ENCODE peak calls at places on chromosomes 4 and X, in nine cellular contexts. One of them, this sample, is unnamed.

GRCh38 chrX:100599456-100599855 is 14.7 kb downstream of the TNMD start:
- DNase-seq in mammary epithelial cell: no peak
- DNase-seq in fibroblast of lung: no peak
- DNase-seq in SK-N-SH: no peak
- DNase-seq in IMR-90: no peak
- DNase-seq in A549: no peak
- DNase-seq in H9: no peak
- DNase-seq in astrocyte: no peak
- DNase-seq in DND-41: no peak
- DNase-seq in this sample: no peak

GRCh38 chr4:69896530-69897116 is 34.2 kb upstream of the CSN1S1 start:
- DNase-seq in H9: no peak
- DNase-seq in mammary epithelial cell: no peak
- DNase-seq in astrocyte: no peak
- DNase-seq in DND-41: no peak
- DNase-seq in fibroblast of lung: peak
- DNase-seq in A549: peak
- DNase-seq in SK-N-SH: no peak
- DNase-seq in IMR-90: peak
- DNase-seq in this sample: peak

GRCh38 chr4:56128231-56128630 is 179.5 kb downstream of the CEP135 start:
- DNase-seq in astrocyte: peak
- DNase-seq in IMR-90: peak
- DNase-seq in A549: no peak
- DNase-seq in DND-41: no peak
- DNase-seq in SK-N-SH: no peak
- DNase-seq in fibroblast of lung: peak
- DNase-seq in mammary epithelial cell: peak
- DNase-seq in H9: no peak
- DNase-seq in this sample: no peak

GRCh38 chrX:23554304-23554703 is 113.0 kb upstream of the PRDX4 start:
- DNase-seq in SK-N-SH: peak
- DNase-seq in mammary epithelial cell: peak
- DNase-seq in IMR-90: peak
- DNase-seq in fibroblast of lung: peak
- DNase-seq in astrocyte: peak
- DNase-seq in A549: peak
- DNase-seq in DND-41: no peak
- DNase-seq in H9: no peak
- DNase-seq in this sample: peak

GRCh38 chr4:138090918-138091659 is 151.1 kb downstream of the SLC7A11 start:
- DNase-seq in mammary epithelial cell: no peak
- DNase-seq in DND-41: no peak
- DNase-seq in A549: no peak
- DNase-seq in astrocyte: no peak
- DNase-seq in SK-N-SH: no peak
- DNase-seq in fibroblast of lung: no peak
- DNase-seq in H9: no peak
- DNase-seq in IMR-90: no peak
- DNase-seq in this sample: no peak

GRCh38 chr4:95546866-95547707 is 1.7 kb downstream of the UNC5C start:
- DNase-seq in A549: no peak
- DNase-seq in H9: peak
- DNase-seq in SK-N-SH: peak
- DNase-seq in mammary epithelial cell: peak
- DNase-seq in IMR-90: no peak
- DNase-seq in astrocyte: no peak
- DNase-seq in fibroblast of lung: no peak
- DNase-seq in DND-41: no peak
- DNase-seq in this sample: peak

GRCh38 chr4:113450681-113451080 is 310.9 kb downstream of the CAMK2D start:
- DNase-seq in SK-N-SH: no peak
- DNase-seq in fibroblast of lung: no peak
- DNase-seq in mammary epithelial cell: no peak
- DNase-seq in H9: no peak
- DNase-seq in DND-41: no peak
- DNase-seq in A549: no peak
- DNase-seq in IMR-90: no peak
- DNase-seq in astrocyte: no peak
- DNase-seq in this sample: no peak

GRCh38 chr4:184389978-184390518 is 84.3 kb downstream of the IRF2 start:
- DNase-seq in DND-41: no peak
- DNase-seq in H9: peak
- DNase-seq in SK-N-SH: no peak
- DNase-seq in IMR-90: no peak
- DNase-seq in fibroblast of lung: no peak
- DNase-seq in mammary epithelial cell: no peak
- DNase-seq in A549: no peak
- DNase-seq in astrocyte: no peak
- DNase-seq in this sample: peak

GRCh38 chr4:149158852-149159251 is 656.8 kb downstream of the IQCM start:
- DNase-seq in H9: no peak
- DNase-seq in A549: no peak
- DNase-seq in SK-N-SH: no peak
- DNase-seq in IMR-90: peak
- DNase-seq in fibroblast of lung: peak
- DNase-seq in mammary epithelial cell: no peak
- DNase-seq in DND-41: no peak
- DNase-seq in astrocyte: peak
- DNase-seq in this sample: no peak

GRCh38 chr4:37232315-37232714 is 12.2 kb upstream of the NWD2 start:
- DNase-seq in mammary epithelial cell: no peak
- DNase-seq in H9: no peak
- DNase-seq in SK-N-SH: no peak
- DNase-seq in astrocyte: no peak
- DNase-seq in A549: no peak
- DNase-seq in fibroblast of lung: no peak
- DNase-seq in DND-41: no peak
- DNase-seq in IMR-90: no peak
- DNase-seq in this sample: no peak

GRCh38 chrX:149040873-149041535 is 464.1 kb downstream of the IDS start:
- DNase-seq in fibroblast of lung: no peak
- DNase-seq in astrocyte: peak
- DNase-seq in A549: peak
- DNase-seq in mammary epithelial cell: peak
- DNase-seq in IMR-90: no peak
- DNase-seq in H9: no peak
- DNase-seq in DND-41: no peak
- DNase-seq in SK-N-SH: no peak
- DNase-seq in this sample: no peak

GRCh38 chr4:139419388-139419914 is 34.5 kb upstream of the RAB33B start:
- DNase-seq in fibroblast of lung: peak
- DNase-seq in mammary epithelial cell: peak
- DNase-seq in astrocyte: peak
- DNase-seq in DND-41: peak
- DNase-seq in H9: no peak
- DNase-seq in IMR-90: peak
- DNase-seq in SK-N-SH: no peak
- DNase-seq in A549: no peak
- DNase-seq in this sample: no peak

GRCh38 chr4:80112236-80112635 is 39.2 kb upstream of the ANTXR2 start:
- DNase-seq in fibroblast of lung: peak
- DNase-seq in astrocyte: no peak
- DNase-seq in DND-41: no peak
- DNase-seq in SK-N-SH: no peak
- DNase-seq in mammary epithelial cell: no peak
- DNase-seq in H9: no peak
- DNase-seq in IMR-90: peak
- DNase-seq in A549: no peak
- DNase-seq in this sample: no peak

GRCh38 chr4:132332932-132333722 is 816.0 kb upstream of the PCDH10 start:
- DNase-seq in mammary epithelial cell: peak
- DNase-seq in DND-41: no peak
- DNase-seq in IMR-90: no peak
- DNase-seq in astrocyte: peak
- DNase-seq in fibroblast of lung: peak
- DNase-seq in A549: peak
- DNase-seq in H9: no peak
- DNase-seq in SK-N-SH: peak
- DNase-seq in this sample: peak

GRCh38 chr4:139903845-139904244 is 238.2 kb downstream of the MGST2 start:
- DNase-seq in fibroblast of lung: no peak
- DNase-seq in DND-41: no peak
- DNase-seq in astrocyte: no peak
- DNase-seq in IMR-90: peak
- DNase-seq in SK-N-SH: no peak
- DNase-seq in mammary epithelial cell: no peak
- DNase-seq in H9: no peak
- DNase-seq in A549: no peak
- DNase-seq in this sample: no peak

GRCh38 chr4:55180980-55181379 is 55.6 kb upstream of the KDR start:
- DNase-seq in IMR-90: no peak
- DNase-seq in SK-N-SH: no peak
- DNase-seq in A549: no peak
- DNase-seq in DND-41: no peak
- DNase-seq in mammary epithelial cell: no peak
- DNase-seq in astrocyte: peak
- DNase-seq in fibroblast of lung: no peak
- DNase-seq in H9: no peak
- DNase-seq in this sample: peak

GRCh38 chr4:87050596-87050995 is 115.8 kb downstream of the AFF1 start:
- DNase-seq in SK-N-SH: no peak
- DNase-seq in DND-41: no peak
- DNase-seq in A549: no peak
- DNase-seq in fibroblast of lung: no peak
- DNase-seq in H9: no peak
- DNase-seq in mammary epithelial cell: no peak
- DNase-seq in astrocyte: no peak
- DNase-seq in IMR-90: no peak
- DNase-seq in this sample: no peak

GRCh38 chr4:137125011-137125410 is 407.3 kb downstream of the PCDH18 start:
- DNase-seq in IMR-90: peak
- DNase-seq in mammary epithelial cell: peak
- DNase-seq in astrocyte: peak
- DNase-seq in fibroblast of lung: peak
- DNase-seq in DND-41: no peak
- DNase-seq in H9: no peak
- DNase-seq in SK-N-SH: no peak
- DNase-seq in A549: peak
- DNase-seq in this sample: no peak

GRCh38 chrX:30649859-30650258 is 3.4 kb upstream of the GK start:
- DNase-seq in DND-41: no peak
- DNase-seq in A549: no peak
- DNase-seq in mammary epithelial cell: peak
- DNase-seq in fibroblast of lung: peak
- DNase-seq in SK-N-SH: no peak
- DNase-seq in H9: no peak
- DNase-seq in IMR-90: peak
- DNase-seq in astrocyte: no peak
- DNase-seq in this sample: no peak

GRCh38 chr4:12852338-12853307 is 631.5 kb downstream of the RAB28 start:
- DNase-seq in H9: peak
- DNase-seq in fibroblast of lung: peak
- DNase-seq in astrocyte: peak
- DNase-seq in DND-41: no peak
- DNase-seq in SK-N-SH: peak
- DNase-seq in A549: peak
- DNase-seq in IMR-90: peak
- DNase-seq in mammary epithelial cell: peak
- DNase-seq in this sample: peak
- TF ChIP-seq CTCF in H9: peak
- TF ChIP-seq CTCF in fibroblast of lung: peak
- TF ChIP-seq CTCF in astrocyte: peak
- TF ChIP-seq CTCF in DND-41: peak
- TF ChIP-seq CTCF in SK-N-SH: peak
- TF ChIP-seq CTCF in A549: peak
- TF ChIP-seq CTCF in IMR-90: peak
- TF ChIP-seq CTCF in mammary epithelial cell: peak
- TF ChIP-seq CTCF in this sample: peak

GRCh38 chr4:67545996-67546356 is 673 bp upstream of the CENPC start:
- DNase-seq in IMR-90: no peak
- DNase-seq in A549: no peak
- DNase-seq in DND-41: no peak
- DNase-seq in mammary epithelial cell: no peak
- DNase-seq in SK-N-SH: peak
- DNase-seq in H9: no peak
- DNase-seq in astrocyte: no peak
- DNase-seq in fibroblast of lung: no peak
- DNase-seq in this sample: no peak
- H3K4me2 ChIP-seq in IMR-90: peak
- H3K4me2 ChIP-seq in A549: peak
- H3K4me2 ChIP-seq in DND-41: peak
- H3K4me2 ChIP-seq in mammary epithelial cell: peak
- H3K4me2 ChIP-seq in SK-N-SH: peak
- H3K4me2 ChIP-seq in H9: peak
- H3K4me2 ChIP-seq in astrocyte: peak
- H3K4me2 ChIP-seq in fibroblast of lung: peak
- H3K4me2 ChIP-seq in this sample: peak

GRCh38 chr4:125315571-125316390 is 1.0 kb downstream of the FAT4 start:
- DNase-seq in astrocyte: peak
- DNase-seq in IMR-90: peak
- DNase-seq in H9: peak
- DNase-seq in SK-N-SH: peak
- DNase-seq in fibroblast of lung: peak
- DNase-seq in DND-41: no peak
- DNase-seq in A549: peak
- DNase-seq in mammary epithelial cell: peak
- DNase-seq in this sample: peak

GRCh38 chr4:125316391-125316780 is 1.6 kb downstream of the FAT4 start:
- DNase-seq in A549: peak
- DNase-seq in DND-41: no peak
- DNase-seq in SK-N-SH: peak
- DNase-seq in astrocyte: no peak
- DNase-seq in H9: peak
- DNase-seq in mammary epithelial cell: no peak
- DNase-seq in IMR-90: no peak
- DNase-seq in fibroblast of lung: no peak
- DNase-seq in this sample: peak

GRCh38 chr4:125317526-125317880 is 2.7 kb downstream of the FAT4 start:
- DNase-seq in fibroblast of lung: peak
- DNase-seq in A549: peak
- DNase-seq in H9: peak
- DNase-seq in astrocyte: peak
- DNase-seq in mammary epithelial cell: peak
- DNase-seq in DND-41: no peak
- DNase-seq in IMR-90: peak
- DNase-seq in SK-N-SH: peak
- DNase-seq in this sample: peak

GRCh38 chr4:125314676-125315570 is at the start of gene FAT4:
- DNase-seq in SK-N-SH: peak
- DNase-seq in mammary epithelial cell: peak
- DNase-seq in DND-41: no peak
- DNase-seq in A549: peak
- DNase-seq in astrocyte: peak
- DNase-seq in fibroblast of lung: peak
- DNase-seq in H9: peak
- DNase-seq in IMR-90: peak
- DNase-seq in this sample: peak

GRCh38 chr4:125316781-125317525 is 2.2 kb downstream of the FAT4 start:
- DNase-seq in SK-N-SH: peak
- DNase-seq in astrocyte: peak
- DNase-seq in A549: peak
- DNase-seq in DND-41: no peak
- DNase-seq in IMR-90: peak
- DNase-seq in H9: peak
- DNase-seq in fibroblast of lung: peak
- DNase-seq in mammary epithelial cell: peak
- DNase-seq in this sample: peak
- TF ChIP-seq CTCF in SK-N-SH: peak
- TF ChIP-seq CTCF in astrocyte: peak
- TF ChIP-seq CTCF in A549: peak
- TF ChIP-seq CTCF in DND-41: no peak
- TF ChIP-seq CTCF in IMR-90: peak
- TF ChIP-seq CTCF in H9: peak
- TF ChIP-seq CTCF in fibroblast of lung: peak
- TF ChIP-seq CTCF in mammary epithelial cell: peak
- TF ChIP-seq CTCF in this sample: peak

GRCh38 chrX:108105473-108105872 is 13.9 kb downstream of the ATG4A start:
- DNase-seq in SK-N-SH: no peak
- DNase-seq in IMR-90: no peak
- DNase-seq in H9: no peak
- DNase-seq in fibroblast of lung: no peak
- DNase-seq in A549: no peak
- DNase-seq in astrocyte: no peak
- DNase-seq in DND-41: no peak
- DNase-seq in mammary epithelial cell: no peak
- DNase-seq in this sample: no peak
- H3K4me2 ChIP-seq in SK-N-SH: no peak
- H3K4me2 ChIP-seq in IMR-90: no peak
- H3K4me2 ChIP-seq in H9: no peak
- H3K4me2 ChIP-seq in fibroblast of lung: no peak
- H3K4me2 ChIP-seq in A549: no peak
- H3K4me2 ChIP-seq in astrocyte: no peak
- H3K4me2 ChIP-seq in DND-41: no peak
- H3K4me2 ChIP-seq in mammary epithelial cell: no peak
- H3K4me2 ChIP-seq in this sample: no peak

This sample was measured in neural progenitor cell.